ENCODE peak calls at places on chromosomes 5 and 9, in six cellular contexts. G is stomach, T is HCT116, S is gastrocnemius medialis, E is uterus, L is A549. Q is an unnamed sample.

GRCh38 chr9:131865446-131866195 is 125.7 kb upstream of the RAPGEF1 start:
- DNase-seq in E (no peak), G (no peak), S (no peak), T (no peak), L (no peak), Q (no peak)

GRCh38 chr9:21943464-21943863 is 50.7 kb downstream of the CDKN2A start:
- DNase-seq in E (no peak), G (no peak), S (no peak), L (no peak), T (no peak), Q (no peak)

GRCh38 chr5:39517800-39518199 is 93.0 kb upstream of the DAB2 start:
- DNase-seq in L (peak; percentile 75), E (no peak), T (no peak), G (no peak), S (no peak), Q (no peak)

GRCh38 chr5:31655491-31655890 is 16.6 kb downstream of the PDZD2 start:
- DNase-seq in S (no peak), G (no peak), E (no peak), T (no peak), L (no peak), Q (no peak)

GRCh38 chr9:93041108-93041802 is 17.2 kb upstream of the SUSD3 start:
- DNase-seq in S (no peak), E (no peak), L (peak; percentile 59), T (peak; percentile 44), G (no peak), Q (no peak)

GRCh38 chr9:78267889-78268288 is 29.0 kb upstream of the PSAT1 start:
- DNase-seq in L (no peak), G (no peak), E (no peak), T (no peak), S (no peak), Q (no peak)

GRCh38 chr5:72956324-72957140 is 691 bp downstream of the FCHO2 start:
- DNase-seq in S (peak; percentile 25), T (no peak), G (peak; percentile 39), L (peak; percentile 59), E (peak; percentile 39), Q (peak; percentile 79)

GRCh38 chr9:99057665-99058625 is 47.0 kb upstream of the TGFBR1 start:
- DNase-seq in G (peak; percentile 59), E (no peak), S (no peak), T (no peak), L (no peak), Q (no peak)

GRCh38 chr5:11985993-11986392 is 81.7 kb upstream of the CTNND2 start:
- DNase-seq in L (no peak), G (no peak), S (no peak), E (no peak), T (no peak), Q (no peak)

GRCh38 chr5:81754621-81755020 is 3.7 kb upstream of the SSBP2 start:
- DNase-seq in G (no peak), E (no peak), S (no peak), L (no peak), T (no peak), Q (no peak)

GRCh38 chr5:394671-395155 is 48.3 kb upstream of the EXOC3 start:
- DNase-seq in L (no peak), T (no peak), E (no peak), G (no peak), S (no peak), Q (no peak)

GRCh38 chr5:3607541-3608147 is 12.0 kb downstream of the IRX1 start:
- DNase-seq in L (no peak), T (no peak), G (no peak), E (no peak), S (no peak), Q (no peak)

GRCh38 chr5:113242481-113243348 is 192.1 kb downstream of the TSSK1B start:
- DNase-seq in E (no peak), S (no peak), T (no peak), G (no peak), L (no peak), Q (no peak)

GRCh38 chr5:166880456-166880855 is 1411.0 kb upstream of the WWC1 start:
- DNase-seq in G (no peak), E (no peak), T (no peak), S (no peak), L (no peak), Q (no peak)

GRCh38 chr5:151005187-151005974 is 15.0 kb upstream of the GPX3 start:
- DNase-seq in E (peak; percentile 79), G (no peak), T (peak; percentile 13), S (peak; percentile 69), L (no peak), Q (no peak)

GRCh38 chr5:80190960-80191359 is 64.9 kb downstream of the SERINC5 start:
- DNase-seq in T (no peak), G (no peak), S (no peak), E (no peak), L (no peak), Q (no peak)

GRCh38 chr5:117455236-117456233 is 880.9 kb upstream of the SEMA6A start:
- DNase-seq in S (no peak), L (no peak), E (peak; percentile 8), T (peak; percentile 23), G (peak; percentile 30), Q (peak; percentile 39)

GRCh38 chr9:126116351-126117157 is 210.1 kb upstream of the MVB12B start:
- DNase-seq in T (no peak), G (peak; percentile 9), E (no peak), S (no peak), L (no peak), Q (no peak)

GRCh38 chr5:109708813-109709212 is 19.1 kb downstream of the MAN2A1 start:
- DNase-seq in T (no peak), L (no peak), E (no peak), G (no peak), S (no peak), Q (no peak)

GRCh38 chr9:137592767-137593166 is 2.5 kb upstream of the ZMYND19 start:
- DNase-seq in G (peak; percentile 92), S (no peak), T (no peak), E (no peak), L (no peak), Q (peak; percentile 87)

GRCh38 chr5:39569857-39570256 is 145.1 kb upstream of the DAB2 start:
- DNase-seq in L (no peak), E (no peak), T (no peak), S (no peak), G (no peak), Q (no peak)

GRCh38 chr9:132168347-132168746 is 6.5 kb downstream of the NTNG2 start:
- DNase-seq in G (no peak), T (no peak), E (no peak), S (no peak), L (no peak), Q (no peak)

GRCh38 chr5:112811023-112811422 is 50.1 kb upstream of the SRP19 start:
- DNase-seq in T (no peak), E (no peak), G (no peak), S (no peak), L (no peak), Q (no peak)

GRCh38 chr5:32339198-32339597 is 26.5 kb upstream of the MTMR12 start:
- DNase-seq in T (peak; percentile 39), E (no peak), G (no peak), S (no peak), L (peak; percentile 59), Q (no peak)

GRCh38 chr9:106284300-106284699 is 578.7 kb upstream of the ZNF462 start:
- DNase-seq in L (no peak), S (no peak), T (no peak), E (no peak), G (no peak), Q (no peak)

GRCh38 chr5:153425914-153426313 is 64.6 kb upstream of the GRIA1 start:
- DNase-seq in E (no peak), G (no peak), S (no peak), T (peak; percentile 6), L (peak; percentile 12), Q (no peak)

GRCh38 chr9:120713257-120714087 is 798 bp downstream of the MEGF9 start:
- DNase-seq in E (peak; percentile 25), L (no peak), T (no peak), G (no peak), S (peak; percentile 8), Q (peak; percentile 69)

GRCh38 chr5:153746440-153746839 is 256.0 kb downstream of the GRIA1 start:
- DNase-seq in L (no peak), G (no peak), T (no peak), E (no peak), S (no peak), Q (no peak)

GRCh38 chr9:19533373-19533772 is 124.6 kb downstream of the ACER2 start:
- DNase-seq in L (no peak), E (no peak), S (no peak), T (no peak), G (no peak), Q (no peak)

GRCh38 chr9:35163413-35163812 is 1.6 kb downstream of the UNC13B start:
- DNase-seq in L (no peak), E (no peak), G (no peak), T (no peak), S (no peak), Q (no peak)

GRCh38 chr9:35164711-35165110 is 2.9 kb downstream of the UNC13B start:
- DNase-seq in S (no peak), T (no peak), G (no peak), E (no peak), L (no peak), Q (no peak)

GRCh38 chr9:35158501-35159280 is 3.1 kb upstream of the UNC13B start:
- DNase-seq in E (no peak), L (no peak), T (no peak), G (no peak), S (no peak), Q (no peak)

GRCh38 chr9:35162605-35163315 is 951 bp downstream of the UNC13B start:
- DNase-seq in G (no peak), S (no peak), E (no peak), T (no peak), L (no peak), Q (peak; percentile 26)

GRCh38 chr9:35161713-35162604 is at the start of gene UNC13B:
- DNase-seq in T (peak; percentile 82), L (peak; percentile 94), G (peak; percentile 97), S (peak; percentile 94), E (peak; percentile 96), Q (peak; percentile 97)
- TF ChIP-seq POLR2A in T (peak; percentile 74), L (peak; percentile 80), G (no peak), S (peak; percentile 91), E (peak; percentile 75), Q (peak; percentile 85)

GRCh38 chr5:56818409-56819026 is 3.2 kb downstream of the MAP3K1 start:
- DNase-seq in T (no peak), E (no peak), S (no peak), G (no peak), L (no peak), Q (no peak)
- TF ChIP-seq CTCF in T (peak; percentile 18), E (no peak), S (no peak), G (no peak), L (peak; percentile 35), Q (no peak)

DNA sequence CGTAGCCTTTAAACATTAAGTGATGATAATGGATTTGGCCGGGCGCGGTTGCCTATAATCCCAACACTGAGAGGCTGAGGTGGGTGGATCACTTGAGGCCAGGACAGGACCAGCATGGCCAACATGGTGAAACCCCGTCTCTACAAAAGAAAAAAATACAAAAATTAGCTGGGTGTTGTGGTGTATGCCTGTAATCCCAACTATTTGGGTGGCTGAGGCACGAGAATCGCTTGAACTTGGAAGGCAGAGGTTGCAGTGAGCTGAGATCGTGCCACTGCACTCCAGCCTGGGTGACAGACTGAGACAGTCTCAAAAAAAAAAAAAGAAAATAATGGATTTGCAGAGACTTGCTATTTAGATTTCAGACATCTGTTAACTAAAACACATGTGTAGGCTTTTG is 9.2 kb upstream of the MATR3 start:
- DNase-seq in G (no peak), T (no peak), L (no peak), S (no peak), E (no peak), Q (no peak)
- TF ChIP-seq POLR2A in G (no peak), T (no peak), L (no peak), S (no peak), E (no peak), Q (no peak)

GRCh38 chr5:68286612-68286912 is 71.0 kb downstream of the PIK3R1 start:
- DNase-seq in L (no peak), G (no peak), E (no peak), T (no peak), S (no peak), Q (no peak)
- TF ChIP-seq CTCF in L (no peak), G (no peak), E (no peak), T (no peak), S (no peak), Q (no peak)